ENCODE peak calls at places on chromosomes 3 and 15, in nine cellular contexts. V is SK-N-SH, M is SK-N-MC, S is aorta, Q is OCI-LY7, T is endodermal cell, D is thoracic aorta, F is NT2/D1, W is stomach. Y is an unnamed sample. For H3K36me3, the result is how much of the 10 kb centered on the place peaks cover.

GRCh38 chr3:186123012-186123411 is 14.1 kb upstream of the ETV5 start:
- DNase-seq in V (no peak), M (no peak), S (no peak), Q (no peak), T (peak), D (no peak), F (no peak), W (no peak), Y (no peak)

GRCh38 chr3:47964740-47965139 is 51.5 kb downstream of the MAP4 start:
- DNase-seq in V (no peak), M (no peak), S (no peak), Q (no peak), T (no peak), D (no peak), F (no peak), W (no peak), Y (no peak)

GRCh38 chr3:172138031-172138538 is 98.7 kb downstream of the FNDC3B start:
- DNase-seq in V (no peak), M (no peak), S (no peak), Q (no peak), T (peak), D (no peak), F (no peak), W (no peak), Y (no peak)

GRCh38 chr3:14550181-14550580 is 10.0 kb upstream of the GRIP2 start:
- DNase-seq in V (no peak), M (no peak), S (peak), Q (no peak), T (no peak), D (no peak), F (no peak), W (no peak), Y (no peak)

GRCh38 chr15:40762919-40763800 is 708 bp upstream of the GCHFR start:
- DNase-seq in V (peak), M (no peak), S (peak), Q (no peak), T (no peak), D (no peak), F (no peak), W (peak), Y (peak)

GRCh38 chr15:60899322-60899966 is 329.7 kb downstream of the RORA start:
- DNase-seq in V (no peak), M (no peak), S (no peak), Q (no peak), T (no peak), D (no peak), F (no peak), W (no peak), Y (no peak)

GRCh38 chr3:172253200-172253599 is 195.1 kb downstream of the GHSR start:
- DNase-seq in V (no peak), M (no peak), S (no peak), Q (no peak), T (no peak), D (no peak), F (no peak), W (no peak), Y (no peak)

GRCh38 chr3:185744997-185745843 is 79.6 kb downstream of the IGF2BP2 start:
- DNase-seq in V (no peak), M (no peak), S (no peak), Q (peak), T (peak), D (no peak), F (no peak), W (no peak), Y (no peak)

GRCh38 chr15:68561146-68561545 is 17.6 kb upstream of the CORO2B start:
- DNase-seq in V (no peak), M (no peak), S (peak), Q (no peak), T (peak), D (no peak), F (no peak), W (no peak), Y (no peak)

GRCh38 chr15:82178061-82178460 is 84.5 kb downstream of the EFL1 start:
- DNase-seq in V (no peak), M (no peak), S (no peak), Q (no peak), T (no peak), D (no peak), F (no peak), W (no peak), Y (no peak)

GRCh38 chr3:193114431-193115340 is 126.3 kb upstream of the PLAAT1 start:
- DNase-seq in V (no peak), M (no peak), S (no peak), Q (no peak), T (no peak), D (no peak), F (no peak), W (no peak), Y (no peak)

GRCh38 chr3:10248984-10249748 is 907 bp downstream of the TATDN2 start:
- DNase-seq in V (peak), M (no peak), S (peak), Q (peak), T (peak), D (no peak), F (no peak), W (no peak), Y (peak)

GRCh38 chr3:4043867-4044575 is 244.8 kb downstream of the LRRN1 start:
- DNase-seq in V (no peak), M (no peak), S (no peak), Q (no peak), T (no peak), D (no peak), F (no peak), W (no peak), Y (no peak)

GRCh38 chr3:55686720-55687254 is 199.7 kb upstream of the WNT5A start:
- DNase-seq in V (no peak), M (no peak), S (no peak), Q (no peak), T (no peak), D (no peak), F (no peak), W (no peak), Y (peak)

GRCh38 chr15:71444866-71445590 is 329.8 kb downstream of the THSD4 start:
- DNase-seq in V (no peak), M (no peak), S (no peak), Q (no peak), T (no peak), D (no peak), F (no peak), W (no peak), Y (no peak)

GRCh38 chr3:56210201-56210774 is 258.0 kb downstream of the ERC2 start:
- DNase-seq in V (no peak), M (no peak), S (no peak), Q (no peak), T (no peak), D (no peak), F (no peak), W (no peak), Y (no peak)

GRCh38 chr15:66149871-66150270 is 103.7 kb downstream of the MEGF11 start:
- DNase-seq in V (no peak), M (no peak), S (no peak), Q (no peak), T (no peak), D (no peak), F (no peak), W (no peak), Y (no peak)

GRCh38 chr3:107216711-107217110 is 160.5 kb upstream of the CCDC54 start:
- DNase-seq in V (no peak), M (no peak), S (no peak), Q (no peak), T (no peak), D (no peak), F (no peak), W (no peak), Y (no peak)

GRCh38 chr3:169998668-169999131 is 32.1 kb downstream of the SEC62 start:
- DNase-seq in V (no peak), M (no peak), S (no peak), Q (peak), T (no peak), D (no peak), F (no peak), W (no peak), Y (no peak)

GRCh38 chr3:54837964-54838363 is 89.9 kb downstream of the LRTM1 start:
- DNase-seq in V (no peak), M (no peak), S (no peak), Q (peak), T (no peak), D (no peak), F (no peak), W (no peak), Y (no peak)

GRCh38 chr15:42994546-42994945 is 74.0 kb upstream of the TTBK2 start:
- DNase-seq in V (no peak), M (no peak), S (no peak), Q (no peak), T (no peak), D (no peak), F (no peak), W (no peak), Y (no peak)

GRCh38 chr3:130516645-130517512 is at the start of gene COL6A6:
- DNase-seq in V (peak), M (no peak), S (no peak), Q (no peak), T (peak), D (no peak), F (no peak), W (no peak), Y (no peak)

GRCh38 chr3:157290761-157291160 is 130.8 kb upstream of the CCNL1 start:
- DNase-seq in V (no peak), M (peak), S (no peak), Q (no peak), T (no peak), D (no peak), F (no peak), W (no peak), Y (no peak)

GRCh38 chr15:74776851-74777768 is 4.8 kb upstream of the CSK start:
- DNase-seq in V (peak), M (no peak), S (no peak), Q (peak), T (peak), D (no peak), F (no peak), W (no peak), Y (no peak)

GRCh38 chr3:46670000-46670890 is 23.2 kb downstream of the ALS2CL start:
- DNase-seq in V (peak), M (no peak), S (peak), Q (no peak), T (peak), D (no peak), F (no peak), W (peak), Y (peak)

GRCh38 chr3:157021679-157022078 is 138.3 kb downstream of the CCNL1 start:
- DNase-seq in V (no peak), M (no peak), S (no peak), Q (no peak), T (no peak), D (no peak), F (no peak), W (no peak), Y (no peak)

GRCh38 chr15:35196273-35196672 is 111.2 kb upstream of the NANOGP8 start:
- DNase-seq in V (no peak), M (no peak), S (no peak), Q (no peak), T (no peak), D (no peak), F (no peak), W (no peak), Y (no peak)

GRCh38 chr3:55169608-55170010 is 241.8 kb upstream of the LRTM1 start:
- DNase-seq in V (no peak), M (no peak), S (no peak), Q (no peak), T (no peak), D (no peak), F (no peak), W (no peak), Y (no peak)

GRCh38 chr3:39291903-39292329 is 12.1 kb upstream of the CX3CR1 start:
- DNase-seq in V (peak), M (no peak), S (peak), Q (peak), T (peak), D (no peak), F (peak), W (peak), Y (peak)

GRCh38 chr3:149744151-149744550 is 8.1 kb downstream of the COMMD2 start:
- DNase-seq in V (no peak), M (no peak), S (no peak), Q (no peak), T (no peak), D (no peak), F (no peak), W (no peak), Y (no peak)

GRCh38 chr3:149739396-149739795 is 12.9 kb downstream of the COMMD2 start:
- DNase-seq in V (no peak), M (no peak), S (no peak), Q (no peak), T (no peak), D (no peak), F (no peak), W (no peak), Y (no peak)

GRCh38 chr3:149738891-149739290 is 13.4 kb downstream of the COMMD2 start:
- DNase-seq in V (no peak), M (no peak), S (no peak), Q (no peak), T (no peak), D (no peak), F (no peak), W (no peak), Y (no peak)

GRCh38 chr3:149744630-149745029 is 7.7 kb downstream of the COMMD2 start:
- DNase-seq in V (no peak), M (no peak), S (no peak), Q (no peak), T (no peak), D (no peak), F (no peak), W (no peak), Y (no peak)
- H3K36me3 ChIP-seq in V (half or more), M (half or more), S (under half), Q (half or more), T (half or more), D (under half), F (half or more), W (half or more), Y (half or more)

GRCh38 chr3:69031635-69032034 is 18.2 kb upstream of the EOGT start:
- DNase-seq in V (no peak), M (no peak), S (no peak), Q (no peak), T (no peak), D (no peak), F (no peak), W (no peak), Y (no peak)
- H3K36me3 ChIP-seq in V (half or more), M (under half), S (under half), Q (half or more), T (half or more), D (under half), F (half or more), W (half or more), Y (half or more)

DNA sequence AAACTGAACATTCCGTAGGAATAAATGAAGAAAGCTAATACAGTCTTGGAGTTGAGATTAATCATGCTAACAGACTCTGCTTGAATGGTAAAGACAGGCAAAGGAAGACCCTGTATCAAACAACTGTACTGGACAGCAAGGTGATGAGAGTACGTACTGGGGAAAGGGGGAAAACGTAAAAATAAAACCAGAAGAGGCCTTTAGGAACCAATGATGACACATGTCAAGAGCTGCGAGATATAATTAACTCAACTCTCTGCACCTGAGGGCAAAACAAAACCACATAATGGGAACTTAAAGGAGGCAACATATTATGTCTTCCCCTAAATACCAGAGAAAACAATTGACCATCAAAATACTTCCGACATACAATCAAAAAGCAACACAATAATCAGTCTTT is 5.6 kb downstream of the ZMAT3 start:
- DNase-seq in V (no peak), M (no peak), S (no peak), Q (no peak), T (no peak), D (no peak), F (no peak), W (no peak), Y (no peak)
- H3K36me3 ChIP-seq in V (half or more), M (under half), S (under half), Q (under half), T (under half), D (under half), F (under half), W (under half), Y (under half)

DNA sequence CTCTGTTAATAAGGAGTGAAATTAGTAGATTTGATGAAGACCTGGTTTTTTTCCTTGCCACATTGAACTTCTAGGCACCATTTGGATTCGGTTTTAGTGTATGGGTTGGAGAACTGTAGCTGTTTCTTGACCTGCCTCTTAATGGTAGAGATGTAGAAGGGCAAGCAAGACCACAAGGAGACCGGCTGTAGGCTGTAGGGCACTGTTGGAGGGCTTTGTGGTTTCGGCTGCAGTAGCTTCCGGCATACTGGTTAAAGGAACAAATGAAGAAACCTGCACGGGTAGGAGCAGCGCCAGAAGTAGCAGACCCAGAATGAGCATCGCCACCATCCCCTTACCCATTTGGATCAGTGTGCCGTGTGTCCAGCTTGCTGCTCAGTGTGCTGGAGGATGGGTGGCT is 7.9 kb downstream of the PCLAF start:
- DNase-seq in V (no peak), M (no peak), S (no peak), Q (no peak), T (no peak), D (no peak), F (no peak), W (no peak), Y (no peak)
- H3K36me3 ChIP-seq in V (under half), M (under half), S (under half), Q (half or more), T (under half), D (under half), F (half or more), W (under half), Y (half or more)

GRCh38 chr3:51559266-51559907 is 20.9 kb downstream of the RAD54L2 start:
- DNase-seq in V (peak), M (peak), S (no peak), Q (no peak), T (no peak), D (no peak), F (no peak), W (no peak), Y (no peak)
- H3K36me3 ChIP-seq in V (under half), M (under half), S (under half), Q (under half), T (under half), D (under half), F (under half), W (under half), Y (under half)

DNA sequence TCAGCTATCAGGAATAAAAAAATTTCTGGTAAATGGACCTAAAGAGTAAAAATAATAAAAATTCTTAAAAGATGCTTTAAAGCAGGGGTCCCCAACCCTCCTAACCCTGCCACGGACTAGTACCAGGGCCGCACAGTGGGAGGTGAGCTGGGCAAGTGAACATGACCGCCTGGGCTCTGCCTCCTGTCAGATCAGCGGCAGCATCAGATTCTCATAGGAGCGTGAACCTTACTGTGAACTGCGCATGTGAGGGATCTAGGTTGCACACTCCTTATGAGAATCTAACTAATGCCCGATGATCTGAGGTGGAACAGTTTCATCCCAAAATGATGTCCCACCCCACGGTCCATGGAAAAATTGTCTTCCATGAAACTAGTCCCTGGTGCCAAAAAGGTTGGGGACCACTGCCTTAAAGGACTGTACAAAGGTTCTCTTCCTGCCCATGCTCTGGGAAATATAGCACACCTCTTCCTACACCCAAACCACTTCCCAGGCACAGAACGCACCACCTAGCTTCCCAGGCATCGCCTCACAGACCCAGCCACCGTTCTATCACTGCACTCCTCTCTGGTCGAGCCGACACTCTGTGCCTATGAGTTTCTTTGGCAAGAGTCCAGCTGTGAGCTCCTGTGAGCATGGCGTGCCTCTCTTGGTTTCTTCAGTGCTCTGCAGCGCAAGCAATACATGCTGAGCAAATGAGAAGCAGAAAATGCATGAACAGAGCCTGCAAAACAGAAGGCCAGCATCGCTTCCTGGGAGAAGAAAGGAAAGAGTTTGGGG is 104.9 kb downstream of the OCA2 start:
- DNase-seq in V (peak), M (no peak), S (no peak), Q (no peak), T (no peak), D (no peak), F (no peak), W (no peak), Y (no peak)
- H3K36me3 ChIP-seq in V (under half), M (under half), S (under half), Q (under half), T (under half), D (under half), F (under half), W (under half), Y (under half)

Y was measured in WERI-Rb-1.